ENCODE peak calls at places on chromosome 1, in six cellular contexts. W, Q, Z, F, D and R are unnamed samples.

GRCh38 chr1:159826436-159827101 is at the start of gene SLAMF8:
- DNase-seq in W (no peak), Q (no peak), Z (no peak), F (no peak), D (no peak), R (no peak)

GRCh38 chr1:10507111-10507879 is 32.5 kb downstream of the PEX14 start:
- DNase-seq in W (peak; percentile 39), Q (peak; percentile 37), Z (peak; percentile 65), F (peak; percentile 33), D (peak; percentile 63), R (no peak)

GRCh38 chr1:14255711-14256110 is 342.8 kb upstream of the KAZN start:
- DNase-seq in W (no peak), Q (no peak), Z (no peak), F (no peak), D (no peak), R (no peak)

GRCh38 chr1:42223036-42223435 is 58.5 kb upstream of the GUCA2A start:
- DNase-seq in W (no peak), Q (no peak), Z (no peak), F (no peak), D (no peak), R (no peak)

GRCh38 chr1:216682694-216683243 is 40.5 kb downstream of the ESRRG start:
- DNase-seq in W (no peak), Q (no peak), Z (peak; percentile 13), F (no peak), D (no peak), R (no peak)

GRCh38 chr1:162543228-162543627 is 18.3 kb upstream of the UAP1 start:
- DNase-seq in W (no peak), Q (no peak), Z (no peak), F (no peak), D (no peak), R (no peak)

GRCh38 chr1:81596341-81596740 is 204.4 kb upstream of the ADGRL2 start:
- DNase-seq in W (no peak), Q (no peak), Z (no peak), F (no peak), D (no peak), R (no peak)

GRCh38 chr1:154956557-154956956 is 658 bp upstream of the PBXIP1 start:
- DNase-seq in W (no peak), Q (no peak), Z (no peak), F (no peak), D (no peak), R (no peak)

GRCh38 chr1:31567956-31568570 is 8.3 kb upstream of the TINAGL1 start:
- DNase-seq in W (no peak), Q (no peak), Z (no peak), F (no peak), D (no peak), R (no peak)

GRCh38 chr1:239125888-239126287 is 260.5 kb upstream of the CHRM3 start:
- DNase-seq in W (no peak), Q (no peak), Z (no peak), F (no peak), D (no peak), R (no peak)

GRCh38 chr1:45260244-45260643 is 53.8 kb upstream of the ZSWIM5 start:
- DNase-seq in W (no peak), Q (no peak), Z (no peak), F (no peak), D (no peak), R (no peak)

GRCh38 chr1:178134061-178134460 is 40.2 kb downstream of the RASAL2 start:
- DNase-seq in W (no peak), Q (no peak), Z (no peak), F (no peak), D (peak; percentile 55), R (no peak)

GRCh38 chr1:2212542-2213491 is 15.3 kb upstream of the SKI start:
- DNase-seq in W (peak; percentile 81), Q (no peak), Z (peak; percentile 87), F (no peak), D (no peak), R (peak; percentile 80)

GRCh38 chr1:226308166-226308722 is 720 bp downstream of the LIN9 start:
- DNase-seq in W (no peak), Q (no peak), Z (no peak), F (peak; percentile 14), D (no peak), R (no peak)

GRCh38 chr1:94863297-94863911 is 43.2 kb downstream of the SLC44A3 start:
- DNase-seq in W (no peak), Q (peak; percentile 50), Z (no peak), F (no peak), D (no peak), R (no peak)

GRCh38 chr1:36876990-36877389 is 157.3 kb downstream of the GRIK3 start:
- DNase-seq in W (no peak), Q (no peak), Z (no peak), F (no peak), D (no peak), R (peak; percentile 11)

GRCh38 chr1:114156538-114157274 is 3.0 kb upstream of the SYT6 start:
- DNase-seq in W (no peak), Q (no peak), Z (peak; percentile 27), F (no peak), D (no peak), R (no peak)

GRCh38 chr1:219985169-219985568 is 56.8 kb upstream of the SLC30A10 start:
- DNase-seq in W (no peak), Q (no peak), Z (no peak), F (no peak), D (no peak), R (no peak)

GRCh38 chr1:26887125-26887524 is 3.0 kb downstream of the GPN2 start:
- DNase-seq in W (no peak), Q (no peak), Z (no peak), F (peak; percentile 52), D (no peak), R (no peak)

GRCh38 chr1:226195144-226195543 is 8.6 kb upstream of the ACBD3 start:
- DNase-seq in W (no peak), Q (no peak), Z (no peak), F (no peak), D (no peak), R (no peak)

GRCh38 chr1:83996621-83997020 is 2.3 kb downstream of the TTLL7 start:
- DNase-seq in W (no peak), Q (no peak), Z (no peak), F (no peak), D (no peak), R (no peak)

GRCh38 chr1:58060548-58061170 is 485.9 kb downstream of the OMA1 start:
- DNase-seq in W (no peak), Q (no peak), Z (no peak), F (no peak), D (no peak), R (no peak)

GRCh38 chr1:31672988-31673387 is 28.3 kb upstream of the PEF1 start:
- DNase-seq in W (no peak), Q (no peak), Z (no peak), F (no peak), D (no peak), R (no peak)

GRCh38 chr1:30444404-30444803 is 279.0 kb downstream of the MATN1 start:
- DNase-seq in W (no peak), Q (no peak), Z (no peak), F (no peak), D (no peak), R (peak; percentile 51)

GRCh38 chr1:145892486-145893087 is 6.9 kb upstream of the ANKRD35 start:
- DNase-seq in W (no peak), Q (no peak), Z (no peak), F (no peak), D (no peak), R (no peak)

GRCh38 chr1:171707583-171707982 is 34.3 kb downstream of the VAMP4 start:
- DNase-seq in W (no peak), Q (no peak), Z (no peak), F (no peak), D (no peak), R (no peak)

GRCh38 chr1:34470406-34470805 is 284.4 kb upstream of the GJB5 start:
- DNase-seq in W (no peak), Q (no peak), Z (peak; percentile 50), F (no peak), D (no peak), R (no peak)

GRCh38 chr1:159953866-159954515 is at the start of gene SLAMF9:
- DNase-seq in W (no peak), Q (peak; percentile 50), Z (no peak), F (no peak), D (no peak), R (no peak)

DNA sequence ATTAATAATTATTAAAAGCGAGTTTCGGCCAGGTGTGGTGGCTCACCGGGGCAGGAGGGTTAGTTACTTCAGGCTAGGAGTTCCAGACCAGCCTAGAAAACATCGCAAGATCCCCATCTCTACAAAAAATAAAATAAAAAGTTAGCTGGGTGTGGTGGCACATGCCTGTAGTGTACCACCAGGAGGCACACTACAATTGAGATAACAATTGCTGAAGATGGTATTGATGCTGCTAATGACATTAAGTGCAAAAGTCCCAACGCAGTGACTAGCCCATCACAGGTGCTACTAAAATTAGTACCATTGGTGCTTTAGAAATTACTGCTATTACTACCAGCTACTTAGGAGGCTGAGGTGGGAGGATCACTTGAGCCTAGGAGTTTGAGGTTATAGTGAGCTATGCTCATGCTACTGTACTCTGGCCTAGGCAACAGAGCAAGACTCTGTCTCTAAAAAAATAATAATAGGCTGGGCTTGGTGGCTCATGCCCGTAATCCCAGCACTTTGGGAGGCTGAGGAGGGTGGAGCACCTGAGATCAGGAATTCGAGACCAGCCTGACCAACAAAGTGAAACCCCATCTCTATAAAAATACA is 156.6 kb downstream of the GREM2 start:
- DNase-seq in W (no peak), Q (no peak), Z (no peak), F (peak; percentile 87), D (no peak), R (no peak)
- TF ChIP-seq CTCF in W (peak; percentile 31), Q (no peak), Z (peak; percentile 43), F (peak; percentile 78), D (peak; percentile 51), R (peak; percentile 60)

GRCh38 chr1:223244366-223245103 is 101.5 kb upstream of the TLR5 start:
- DNase-seq in W (no peak), Q (no peak), Z (no peak), F (no peak), D (no peak), R (no peak)
- TF ChIP-seq CTCF in W (no peak), Q (peak; percentile 53), Z (no peak), F (no peak), D (peak; percentile 44), R (no peak)

GRCh38 chr1:24266398-24266941 is 52.7 kb upstream of the GRHL3 start:
- DNase-seq in W (no peak), Q (peak; percentile 13), Z (no peak), F (no peak), D (peak; percentile 81), R (no peak)
- TF ChIP-seq CTCF in W (no peak), Q (no peak), Z (no peak), F (no peak), D (peak; percentile 24), R (no peak)

GRCh38 chr1:6444377-6444776 is 19.8 kb downstream of the ESPN start:
- DNase-seq in W (no peak), Q (no peak), Z (no peak), F (no peak), D (no peak), R (no peak)

GRCh38 chr1:6446665-6447015 is 19.3 kb downstream of the TNFRSF25 start:
- DNase-seq in W (no peak), Q (no peak), Z (no peak), F (no peak), D (no peak), R (no peak)

GRCh38 chr1:6447016-6447817 is 18.8 kb downstream of the TNFRSF25 start:
- DNase-seq in W (no peak), Q (no peak), Z (peak; percentile 74), F (no peak), D (no peak), R (no peak)

GRCh38 chr1:6443339-6444115 is 19.0 kb downstream of the ESPN start:
- DNase-seq in W (no peak), Q (no peak), Z (no peak), F (no peak), D (no peak), R (no peak)

GRCh38 chr1:6445062-6445763 is 20.6 kb downstream of the ESPN start:
- DNase-seq in W (no peak), Q (no peak), Z (no peak), F (peak; percentile 35), D (no peak), R (no peak)
- TF ChIP-seq CTCF in W (peak; percentile 42), Q (peak; percentile 50), Z (peak; percentile 56), F (peak; percentile 61), D (peak; percentile 61), R (peak; percentile 70)